ENCODE peak calls at places on chromosomes 6 and 20, in seven cellular contexts. Q, J, C, L, F, Z and N are unnamed samples.

GRCh38 chr6:107816818-107817217 is 7.3 kb downstream of the SCML4 start:
- DNase-seq in Z (no peak), F (no peak), Q (no peak), J (no peak), C (no peak), L (no peak), N (no peak)

GRCh38 chr20:45070932-45071632 is 29.8 kb downstream of the KCNS1 start:
- DNase-seq in J (no peak), L (no peak), F (no peak), C (no peak), Q (no peak), Z (peak; percentile 94), N (no peak)

GRCh38 chr6:38572186-38572813 is 67.4 kb downstream of the BTBD9 start:
- DNase-seq in Q (no peak), C (no peak), J (no peak), Z (peak; percentile 91), F (no peak), L (no peak), N (no peak)

GRCh38 chr20:20134941-20135572 is 82.7 kb downstream of the CFAP61 start:
- DNase-seq in Z (peak; percentile 36), L (no peak), Q (no peak), J (no peak), F (no peak), C (no peak), N (no peak)

GRCh38 chr6:108556864-108557493 is 3.7 kb upstream of the FOXO3 start:
- DNase-seq in Z (no peak), Q (no peak), J (no peak), F (no peak), L (no peak), C (no peak), N (no peak)

GRCh38 chr6:35725721-35726438 is 11.0 kb upstream of the ARMC12 start:
- DNase-seq in Q (no peak), J (no peak), Z (no peak), C (no peak), F (peak; percentile 96), L (no peak), N (peak; percentile 94)

GRCh38 chr20:63060057-63060991 is 53.6 kb upstream of the BHLHE23 start:
- DNase-seq in Z (no peak), F (peak; percentile 54), L (no peak), C (peak; percentile 46), Q (no peak), J (peak; percentile 34), N (peak; percentile 53)

GRCh38 chr20:25055711-25056492 is 2.0 kb downstream of the ACSS1 start:
- DNase-seq in F (peak; percentile 57), Q (no peak), C (peak; percentile 17), L (no peak), Z (peak; percentile 9), J (no peak), N (peak; percentile 63)

GRCh38 chr6:15577550-15578171 is 85.2 kb downstream of the DTNBP1 start:
- DNase-seq in Q (no peak), L (no peak), J (no peak), C (no peak), F (no peak), Z (no peak), N (no peak)

GRCh38 chr6:166271376-166271765 is 36.8 kb downstream of the PRR18 start:
- DNase-seq in Q (no peak), C (no peak), F (no peak), L (no peak), J (no peak), Z (no peak), N (no peak)

GRCh38 chr6:112717401-112717800 is 370.3 kb downstream of the RFPL4B start:
- DNase-seq in J (no peak), L (no peak), C (no peak), F (no peak), Z (no peak), Q (no peak), N (no peak)

GRCh38 chr6:170423814-170424633 is 117.5 kb downstream of the FAM120B start:
- DNase-seq in J (no peak), C (no peak), Z (no peak), Q (no peak), F (no peak), L (no peak), N (no peak)

GRCh38 chr6:40893021-40893420 is 146.0 kb downstream of the UNC5CL start:
- DNase-seq in Q (peak; percentile 16), L (no peak), C (no peak), F (no peak), J (no peak), Z (no peak), N (no peak)

GRCh38 chr6:40889137-40889832 is 149.7 kb downstream of the UNC5CL start:
- DNase-seq in C (no peak), F (no peak), J (no peak), Z (no peak), L (no peak), Q (no peak), N (no peak)

GRCh38 chr6:40891686-40892085 is 147.3 kb downstream of the UNC5CL start:
- DNase-seq in Q (no peak), L (no peak), F (no peak), J (no peak), C (no peak), Z (no peak), N (no peak)

GRCh38 chr6:40892223-40892622 is 146.8 kb downstream of the UNC5CL start:
- DNase-seq in Z (no peak), J (no peak), F (no peak), Q (no peak), L (no peak), C (no peak), N (no peak)

DNA sequence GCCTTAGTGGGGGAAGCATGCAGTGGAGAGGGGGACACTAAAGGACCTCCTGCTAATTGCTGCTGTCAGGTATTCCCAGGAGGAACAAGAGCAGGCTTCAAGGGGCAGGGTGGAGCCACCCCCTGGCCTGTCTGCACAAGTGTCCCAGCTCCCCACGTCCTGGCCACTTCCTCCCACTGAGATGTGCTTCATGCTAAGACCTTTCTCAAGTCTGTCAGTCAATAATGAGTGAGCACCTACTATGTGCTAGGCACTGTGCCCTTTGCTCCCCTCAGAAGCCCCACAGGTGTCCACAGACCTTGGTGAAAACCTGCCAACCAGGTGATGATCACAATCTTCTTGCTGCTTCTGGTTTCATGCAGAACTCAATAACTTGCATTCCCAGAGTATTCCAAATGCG is 147.9 kb downstream of the UNC5CL start:
- DNase-seq in Q (no peak), F (no peak), J (no peak), Z (no peak), L (no peak), C (no peak), N (no peak)
- H3K4me1 ChIP-seq in Q (no peaks in the 10 kb centered on the region), F (no peaks in the 10 kb centered on the region), J (no peaks in the 10 kb centered on the region), Z (peaks cover 8% of the 10 kb centered on the region), L (peaks cover 12% of the 10 kb centered on the region), C (no peaks in the 10 kb centered on the region), N (no peaks in the 10 kb centered on the region)

DNA sequence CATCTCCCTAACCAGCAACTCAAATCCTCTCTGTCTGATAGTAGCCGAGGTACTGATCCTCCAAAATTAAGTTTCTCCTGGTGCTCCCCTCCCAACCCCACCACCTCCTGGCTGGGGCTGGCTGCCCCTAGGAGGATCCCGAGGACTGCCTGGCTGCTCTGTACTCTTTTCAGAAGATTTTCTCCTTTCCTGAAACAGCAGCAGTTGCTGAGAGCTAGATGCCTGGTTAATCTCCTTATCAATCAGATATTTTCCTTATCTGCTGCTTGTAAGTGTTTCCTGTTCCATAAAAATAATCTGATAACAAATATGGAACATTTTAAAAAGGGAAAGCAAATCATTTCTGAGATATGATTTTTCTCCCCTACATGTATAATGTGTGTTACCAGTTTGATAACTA is 52.8 kb downstream of the ZMYND8 start:
- DNase-seq in Q (no peak), C (no peak), F (peak; percentile 55), Z (no peak), L (no peak), J (no peak), N (peak; percentile 38)
- H3K27me3 ChIP-seq in Q (no peaks in the 10 kb centered on the region), C (no peaks in the 10 kb centered on the region), F (no peaks in the 10 kb centered on the region), Z (no peaks in the 10 kb centered on the region), L (no peaks in the 10 kb centered on the region), J (no peaks in the 10 kb centered on the region), N (no peaks in the 10 kb centered on the region)

GRCh38 chr6:137241481-137242011 is 22.4 kb upstream of the IFNGR1 start:
- DNase-seq in F (no peak), L (no peak), Q (no peak), Z (no peak), C (no peak), J (no peak), N (no peak)
- H3K4me1 ChIP-seq in F (peaks cover 3% of the 10 kb centered on the region), L (no peaks in the 10 kb centered on the region), Q (peaks cover 50% of the 10 kb centered on the region), Z (no peaks in the 10 kb centered on the region), C (peaks cover 3% of the 10 kb centered on the region), J (no peaks in the 10 kb centered on the region), N (no peaks in the 10 kb centered on the region)

GRCh38 chr6:88031550-88031949 is 16.1 kb upstream of the SPACA1 start:
- DNase-seq in C (no peak), F (no peak), Z (no peak), Q (no peak), J (no peak), L (no peak), N (no peak)
- H3K27me3 ChIP-seq in C (no peaks in the 10 kb centered on the region), F (no peaks in the 10 kb centered on the region), Z (no peaks in the 10 kb centered on the region), Q (no peaks in the 10 kb centered on the region), J (no peaks in the 10 kb centered on the region), L (no peaks in the 10 kb centered on the region), N (no peaks in the 10 kb centered on the region)

GRCh38 chr20:47338131-47338628 is 18.3 kb downstream of the ZMYND8 start:
- DNase-seq in Q (no peak), C (no peak), L (no peak), J (no peak), Z (no peak), F (no peak), N (no peak)

GRCh38 chr20:47336013-47336754 is 20.3 kb downstream of the ZMYND8 start:
- DNase-seq in F (no peak), Z (no peak), C (no peak), Q (no peak), L (no peak), J (no peak), N (peak; percentile 94)

GRCh38 chr20:47335251-47336012 is 21.1 kb downstream of the ZMYND8 start:
- DNase-seq in F (no peak), J (no peak), Q (no peak), C (no peak), L (no peak), Z (no peak), N (no peak)

GRCh38 chr20:47334022-47334551 is 22.4 kb downstream of the ZMYND8 start:
- DNase-seq in Z (peak; percentile 96), J (no peak), C (no peak), Q (no peak), L (peak; percentile 90), F (no peak), N (no peak)

DNA sequence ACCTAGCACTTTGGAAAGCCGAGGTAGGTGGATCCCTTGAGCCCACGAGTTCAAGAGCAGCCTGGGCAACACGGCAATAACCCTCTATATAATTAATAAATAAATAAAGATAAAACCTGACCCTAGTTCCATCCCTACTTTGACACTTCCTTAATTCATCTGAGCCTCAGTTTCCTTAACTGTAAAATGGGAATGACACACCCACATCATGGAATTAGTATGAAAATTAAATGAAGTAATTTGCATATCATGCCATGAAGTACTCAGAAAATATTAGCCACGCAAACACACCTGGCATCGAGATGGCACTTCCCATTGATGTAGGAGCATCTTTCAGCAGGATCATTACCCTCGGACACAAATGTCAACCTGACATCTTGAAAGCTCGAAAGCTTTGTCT is 19.1 kb downstream of the ZMYND8 start:
- DNase-seq in J (no peak), Q (no peak), L (no peak), Z (no peak), C (no peak), F (no peak), N (no peak)
- H3K4me1 ChIP-seq in J (peaks cover 23% of the 10 kb centered on the region), Q (peaks cover 45% of the 10 kb centered on the region), L (peaks cover 71% of the 10 kb centered on the region), Z (peaks cover 35% of the 10 kb centered on the region), C (no peaks in the 10 kb centered on the region), F (peaks cover 36% of the 10 kb centered on the region), N (no peaks in the 10 kb centered on the region)

GRCh38 chr6:12348530-12349511 is 58.7 kb downstream of the EDN1 start:
- DNase-seq in L (peak; percentile 84), Z (peak; percentile 61), J (no peak), C (no peak), Q (no peak), F (no peak), N (no peak)
- H3K27me3 ChIP-seq in L (no peaks in the 10 kb centered on the region), Z (no peaks in the 10 kb centered on the region), J (no peaks in the 10 kb centered on the region), C (no peaks in the 10 kb centered on the region), Q (no peaks in the 10 kb centered on the region), F (no peaks in the 10 kb centered on the region), N (no peaks in the 10 kb centered on the region)